ENCODE peak calls at places on chromosomes 5 and 9, in nine cellular contexts. N is stomach, P is tibial nerve, C is ascending aorta, G is Caco-2, S is IMR-90, U is foreskin fibroblast, R is esophagus squamous epithelium, M is GM06990. J is an unnamed sample.
A peak's percentile ranks its signal among the peaks of the same experiment; 100 is the strongest.

GRCh38 chr5:172315599-172316531 is 32.3 kb upstream of the UBTD2 start:
- DNase-seq in N (no peak), P (no peak), C (peak; percentile 19), G (no peak), S (no peak), U (no peak), R (no peak), M (peak; percentile 81), J (no peak)

GRCh38 chr5:5370375-5370774 is 52.1 kb upstream of the ICE1 start:
- DNase-seq in N (no peak), P (no peak), C (no peak), G (no peak), S (no peak), U (no peak), R (no peak), M (no peak), J (no peak)

GRCh38 chr5:1118738-1119137 is 6.9 kb upstream of the SLC12A7 start:
- DNase-seq in N (peak; percentile 77), P (no peak), C (no peak), G (no peak), S (no peak), U (no peak), R (no peak), M (no peak), J (no peak)

GRCh38 chr9:31601666-31602065 is 782.8 kb upstream of the ACO1 start:
- DNase-seq in N (no peak), P (no peak), C (no peak), G (no peak), S (no peak), U (no peak), R (no peak), M (no peak), J (no peak)

GRCh38 chr9:90921104-90921503 is 119.5 kb downstream of the SYK start:
- DNase-seq in N (peak; percentile 76), P (no peak), C (peak; percentile 95), G (no peak), S (no peak), U (peak; percentile 61), R (no peak), M (no peak), J (peak; percentile 69)

GRCh38 chr9:119412399-119412798 is 43.2 kb upstream of the BRINP1 start:
- DNase-seq in N (no peak), P (no peak), C (no peak), G (peak; percentile 9), S (no peak), U (no peak), R (no peak), M (no peak), J (no peak)

GRCh38 chr9:123584202-123585176 is 228.5 kb downstream of the CRB2 start:
- DNase-seq in N (no peak), P (no peak), C (no peak), G (no peak), S (no peak), U (no peak), R (no peak), M (no peak), J (no peak)

GRCh38 chr9:108473209-108474112 is 382.3 kb downstream of the ACTL7B start:
- DNase-seq in N (no peak), P (peak; percentile 41), C (no peak), G (no peak), S (peak; percentile 61), U (peak; percentile 90), R (no peak), M (no peak), J (peak; percentile 97)

GRCh38 chr5:129902806-129903205 is 1.5 kb upstream of the CHSY3 start:
- DNase-seq in N (no peak), P (no peak), C (no peak), G (no peak), S (no peak), U (no peak), R (no peak), M (no peak), J (no peak)

GRCh38 chr9:80928697-80929096 is 760.6 kb downstream of the TLE1 start:
- DNase-seq in N (no peak), P (no peak), C (no peak), G (no peak), S (no peak), U (peak; percentile 56), R (no peak), M (no peak), J (no peak)

GRCh38 chr9:71778085-71778484 is 9.8 kb upstream of the CEMIP2 start:
- DNase-seq in N (no peak), P (no peak), C (no peak), G (no peak), S (no peak), U (no peak), R (no peak), M (no peak), J (no peak)

GRCh38 chr9:71780953-71781352 is 12.6 kb upstream of the CEMIP2 start:
- DNase-seq in N (no peak), P (no peak), C (no peak), G (no peak), S (no peak), U (no peak), R (no peak), M (no peak), J (no peak)

GRCh38 chr9:71781391-71781790 is 13.1 kb upstream of the CEMIP2 start:
- DNase-seq in N (no peak), P (no peak), C (no peak), G (no peak), S (no peak), U (no peak), R (no peak), M (no peak), J (no peak)

DNA sequence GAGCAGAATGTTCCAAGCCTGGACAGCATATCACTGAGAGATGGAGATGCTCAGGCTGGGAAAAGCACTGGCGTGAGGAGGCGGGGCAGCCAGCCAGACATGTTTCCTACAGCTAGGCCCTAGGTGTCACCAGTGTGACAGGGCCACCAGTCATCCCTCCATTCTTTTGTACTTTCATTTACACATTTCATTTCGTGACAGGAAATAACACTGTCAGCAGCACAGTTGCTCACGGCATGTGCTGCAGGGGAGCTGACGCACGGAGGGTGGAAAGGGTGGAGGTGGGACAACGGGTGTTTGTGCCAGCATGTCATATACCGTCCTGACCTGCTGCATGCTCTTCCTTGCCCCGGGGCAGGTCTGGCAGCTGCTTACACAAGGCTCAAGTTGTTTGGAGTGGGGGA is 14.8 kb upstream of the CEMIP2 start:
- DNase-seq in N (peak; percentile 46), P (no peak), C (peak; percentile 68), G (no peak), S (peak; percentile 19), U (peak; percentile 33), R (no peak), M (peak; percentile 52), J (no peak)
- H3K4me3 ChIP-seq in N (no peak overlapping the region), P (no peak overlapping the region), C (no peak overlapping the region), G (peak overlapping the region; percentile 5), S (no peak overlapping the region), U (no peak overlapping the region), R (no peak overlapping the region), M (no peak overlapping the region), J (no peak overlapping the region)

DNA sequence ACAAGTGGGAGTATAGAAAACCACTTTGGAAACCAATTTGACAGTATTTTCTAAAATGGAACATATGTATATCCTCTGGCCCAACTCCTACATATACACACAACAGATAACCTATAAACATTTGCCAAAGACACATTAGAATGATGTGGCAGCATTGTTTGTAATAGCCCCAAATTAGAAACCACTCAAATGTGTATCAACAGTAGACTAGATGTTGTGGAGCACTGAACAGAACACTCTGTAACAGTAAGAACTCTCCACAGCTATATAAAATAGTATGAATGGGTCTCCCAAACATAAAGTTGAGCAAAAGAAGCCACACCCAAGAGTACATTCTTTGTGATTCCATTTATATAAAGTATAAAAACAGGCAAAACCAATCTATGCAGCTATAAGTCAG is 6.1 kb downstream of the ZNF622 start:
- DNase-seq in N (no peak), P (no peak), C (no peak), G (no peak), S (no peak), U (no peak), R (no peak), M (no peak), J (no peak)
- TF ChIP-seq CTCF in N (no peak), P (no peak), C (no peak), G (no peak), S (no peak), U (no peak), R (no peak), M (no peak), J (no peak)

GRCh38 chr5:149930754-149931574 is 13.6 kb downstream of the PDE6A start:
- DNase-seq in N (no peak), P (no peak), C (peak; percentile 12), G (no peak), S (no peak), U (no peak), R (no peak), M (no peak), J (no peak)
- H3K4me3 ChIP-seq in N (no peak overlapping the region), P (no peak overlapping the region), C (peak overlapping the region; percentile 18), G (no peak overlapping the region), S (no peak overlapping the region), U (peak overlapping the region; percentile 58), R (peak overlapping the region; percentile 14), M (no peak overlapping the region), J (no peak overlapping the region)

DNA sequence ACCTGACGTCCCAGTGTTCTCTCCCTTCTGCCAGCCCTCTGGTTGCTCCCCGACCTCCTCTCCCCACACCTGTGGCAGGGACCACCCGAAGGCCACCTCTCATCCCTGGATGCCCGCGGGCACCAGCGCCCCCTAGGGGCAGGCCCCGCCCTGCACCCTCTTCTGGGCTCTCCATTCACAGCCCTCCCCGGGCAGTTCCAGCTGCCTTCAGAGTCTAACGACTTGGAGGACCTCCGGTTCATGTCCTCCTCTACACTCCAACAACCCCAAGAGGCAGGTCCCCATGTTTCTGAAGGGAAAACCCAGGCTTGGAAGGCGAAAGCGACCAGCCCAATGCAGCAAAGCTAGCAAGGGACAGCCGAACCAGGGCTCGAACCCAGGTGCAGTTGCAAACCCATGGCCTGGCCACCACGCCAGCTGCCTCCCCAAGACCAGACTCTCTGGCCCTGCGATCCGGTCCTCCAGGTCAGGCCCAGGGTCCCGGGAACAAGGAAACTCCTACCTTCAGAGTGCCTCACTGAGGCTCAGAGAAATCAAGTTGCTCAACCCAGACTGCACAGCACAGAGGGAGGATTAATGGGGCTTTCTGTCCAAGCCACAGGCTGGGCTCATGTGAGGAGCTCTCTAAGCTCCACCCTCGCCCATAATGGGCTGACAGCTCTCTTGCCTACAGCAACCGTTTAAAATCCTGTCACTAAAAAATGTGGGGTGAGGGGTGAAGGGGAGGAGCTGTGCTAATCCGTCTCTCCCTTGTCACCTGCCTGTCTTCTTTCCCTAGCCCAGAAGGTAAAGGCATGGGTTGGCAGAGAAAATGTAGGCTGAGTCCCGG is 89.0 kb downstream of the LMX1B start:
- DNase-seq in N (no peak), P (no peak), C (peak; percentile 54), G (peak; percentile 68), S (no peak), U (no peak), R (no peak), M (no peak), J (no peak)
- TF ChIP-seq CTCF in N (no peak), P (peak; percentile 31), C (no peak), G (peak; percentile 75), S (peak; percentile 42), U (peak; percentile 60), R (peak; percentile 40), M (peak; percentile 76), J (peak; percentile 54)

DNA sequence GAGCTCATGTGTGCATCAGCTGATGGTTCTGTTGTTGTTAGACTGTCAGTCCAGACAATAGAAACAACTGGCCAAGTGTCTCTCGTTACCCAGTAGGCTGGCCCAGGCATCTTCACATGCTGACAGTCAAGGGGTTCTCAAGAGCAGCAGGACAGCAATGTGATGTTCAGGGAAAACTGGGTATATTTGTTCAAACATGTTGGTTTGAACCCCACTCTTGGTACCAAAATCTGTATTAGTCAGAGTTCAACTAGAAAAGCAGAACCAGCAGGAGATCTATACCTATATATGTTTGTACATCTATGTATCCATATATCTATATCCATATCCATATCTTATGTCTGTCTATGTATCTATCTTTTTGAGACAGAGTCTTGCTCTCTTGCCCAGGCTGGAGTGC is 108.1 kb downstream of the LRRC70 start:
- DNase-seq in N (no peak), P (no peak), C (no peak), G (no peak), S (no peak), U (no peak), R (no peak), M (no peak), J (no peak)
- H3K4me3 ChIP-seq in N (no peak overlapping the region), P (no peak overlapping the region), C (no peak overlapping the region), G (no peak overlapping the region), S (no peak overlapping the region), U (no peak overlapping the region), R (no peak overlapping the region), M (no peak overlapping the region), J (no peak overlapping the region)